ENCODE peak calls at places on chromosomes 3 and 15, in ten cellular contexts. D, B, R, P, U, E, S, K, X and I are unnamed samples.

GRCh38 chr3:127640031-127640355 is 11.0 kb downstream of the PODXL2 start:
- DNase-seq in R (no peak), B (no peak), U (no peak), K (no peak), S (no peak), X (no peak), D (no peak), E (no peak), P (no peak), I (no peak)

GRCh38 chr3:150202696-150203095 is 205.4 kb upstream of the TSC22D2 start:
- DNase-seq in K (no peak), U (no peak), B (no peak), E (no peak), R (no peak), D (no peak), P (no peak), X (no peak), S (no peak), I (no peak)

GRCh38 chr3:113954091-113954685 is 6.4 kb downstream of the ZDHHC23 start:
- DNase-seq in B (no peak), D (no peak), X (no peak), S (no peak), E (no peak), U (no peak), P (no peak), R (no peak), K (no peak), I (no peak)

GRCh38 chr3:112739252-112739945 is 98.5 kb upstream of the CCDC80 start:
- DNase-seq in S (no peak), K (peak), D (no peak), P (no peak), X (no peak), R (no peak), B (no peak), E (no peak), U (peak), I (no peak)

GRCh38 chr3:153311531-153311930 is 149.5 kb downstream of the RAP2B start:
- DNase-seq in B (no peak), K (peak), R (no peak), P (no peak), U (no peak), X (no peak), S (no peak), E (no peak), D (no peak), I (no peak)

GRCh38 chr3:87161486-87161885 is 65.6 kb upstream of the CHMP2B start:
- DNase-seq in U (no peak), X (no peak), D (no peak), B (no peak), K (no peak), R (no peak), P (no peak), E (no peak), S (no peak), I (no peak)

GRCh38 chr3:146543461-146544012 is 870 bp downstream of the PLSCR1 start:
- DNase-seq in K (peak), U (peak), E (no peak), D (no peak), P (no peak), R (no peak), B (peak), S (no peak), X (no peak), I (no peak)

GRCh38 chr15:91484141-91484540 is 369.4 kb upstream of the SLCO3A1 start:
- DNase-seq in D (no peak), R (no peak), S (no peak), E (no peak), U (no peak), P (no peak), X (no peak), B (no peak), K (no peak), I (no peak)

GRCh38 chr3:107765524-107765923 is 242.8 kb downstream of the BBX start:
- DNase-seq in U (no peak), P (no peak), X (no peak), D (no peak), E (no peak), S (no peak), K (no peak), B (no peak), R (no peak), I (no peak)

GRCh38 chr3:184237211-184237610 is 7.8 kb downstream of the VWA5B2 start:
- DNase-seq in U (no peak), P (no peak), B (no peak), R (no peak), E (no peak), X (no peak), D (no peak), K (no peak), S (no peak), I (no peak)

GRCh38 chr3:180913582-180914404 is 1.3 kb downstream of the FXR1 start:
- DNase-seq in S (no peak), E (no peak), R (no peak), U (peak), K (peak), X (no peak), B (no peak), P (no peak), D (no peak), I (no peak)
- H3K27ac ChIP-seq in S (peak), E (peak), R (peak), U (no peak), K (peak), X (peak), B (peak), P (peak), D (peak), I (peak)

DNA sequence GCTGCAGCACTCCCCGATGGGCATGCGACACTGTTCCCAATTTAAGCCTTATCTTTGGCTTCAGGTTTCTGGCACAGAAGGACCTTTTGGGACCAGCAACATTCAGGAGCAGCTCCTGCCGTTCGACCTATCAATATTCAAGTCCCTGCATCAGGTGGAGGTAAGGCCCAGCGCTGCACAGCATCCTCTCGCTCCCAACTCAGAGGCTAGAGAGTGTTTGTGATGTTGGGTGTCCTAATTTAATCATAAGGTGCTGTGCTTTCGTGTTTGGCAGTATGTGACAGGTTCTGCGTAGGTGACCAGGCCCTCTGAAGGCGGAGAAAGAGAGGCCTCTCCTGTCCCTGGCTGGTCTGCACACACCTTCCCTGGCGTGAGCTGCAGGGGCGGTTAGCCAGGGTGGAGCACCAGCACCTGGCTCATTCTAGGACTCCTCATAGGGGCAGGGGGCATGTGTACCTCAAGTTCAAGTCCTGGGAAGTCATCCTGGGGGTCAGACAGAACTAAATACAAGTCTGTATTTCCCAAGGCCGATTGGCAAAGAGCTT is 16.9 kb downstream of the NISCH start:
- DNase-seq in U (no peak), X (no peak), S (no peak), E (no peak), K (no peak), R (no peak), B (no peak), P (no peak), D (peak), I (no peak)
- TF ChIP-seq CTCF in U (no peak), X (no peak), S (no peak), E (no peak), K (no peak), R (peak), B (no peak), P (no peak), D (no peak), I (no peak)

GRCh38 chr3:71549948-71550347 is 33.6 kb downstream of the FOXP1 start:
- DNase-seq in D (no peak), S (no peak), U (peak), E (no peak), K (no peak), R (no peak), P (no peak), X (no peak), B (no peak), I (no peak)

GRCh38 chr3:71547254-71548198 is 36.0 kb downstream of the FOXP1 start:
- DNase-seq in E (no peak), S (no peak), D (no peak), K (no peak), U (no peak), P (no peak), B (peak), R (no peak), X (no peak), I (no peak)

GRCh38 chr3:71548995-71549394 is 34.5 kb downstream of the FOXP1 start:
- DNase-seq in B (no peak), D (no peak), K (no peak), E (no peak), X (no peak), R (no peak), P (no peak), U (no peak), S (no peak), I (no peak)

GRCh38 chr3:71554649-71555048 is 28.9 kb downstream of the FOXP1 start:
- DNase-seq in E (no peak), D (no peak), P (no peak), B (no peak), S (no peak), R (no peak), K (no peak), U (no peak), X (no peak), I (no peak)

DNA sequence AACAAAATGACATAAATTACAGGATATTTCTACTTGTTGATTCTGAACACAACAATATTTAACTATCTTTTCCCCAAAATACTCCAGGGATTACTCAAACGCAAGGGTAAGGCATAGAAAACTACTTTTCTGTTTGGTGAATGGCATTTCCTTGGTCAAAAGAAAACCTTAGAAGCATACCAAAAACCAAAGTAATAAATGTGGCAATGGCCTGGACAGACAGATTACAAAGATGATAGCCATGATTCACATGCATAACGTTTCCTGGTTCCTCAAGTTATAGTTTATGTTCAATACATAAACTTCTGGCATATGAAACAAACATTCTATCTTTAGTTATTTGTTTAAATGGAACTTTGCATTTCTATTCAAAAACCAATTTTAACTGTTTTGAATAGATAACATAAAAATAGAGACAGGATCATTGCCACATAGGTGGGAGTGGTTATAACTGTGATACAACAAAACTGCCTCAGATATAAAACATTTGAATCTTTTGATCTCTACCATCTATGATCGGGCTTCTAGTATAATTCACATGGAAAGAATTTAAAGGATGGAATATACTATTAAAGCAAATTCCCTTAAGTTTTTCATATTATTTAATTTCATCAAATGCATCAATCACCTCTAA is 32.1 kb downstream of the FOXP1 start:
- DNase-seq in S (no peak), E (no peak), B (no peak), U (peak), R (no peak), D (no peak), X (no peak), P (no peak), K (peak), I (no peak)
- H3K27ac ChIP-seq in S (no peak), E (no peak), B (no peak), U (no peak), R (no peak), D (no peak), X (no peak), P (no peak), K (peak), I (no peak)

GRCh38 chr3:196737655-196738054 is 2.0 kb upstream of the PAK2 start:
- DNase-seq in S (no peak), X (no peak), U (no peak), R (no peak), D (no peak), B (no peak), K (no peak), P (no peak), E (no peak), I (no peak)

GRCh38 chr3:196736670-196737374 is 2.8 kb upstream of the PAK2 start:
- DNase-seq in R (no peak), U (no peak), P (no peak), D (no peak), X (no peak), S (no peak), B (no peak), K (no peak), E (no peak), I (no peak)

GRCh38 chr3:196740476-196741400 is 1.1 kb downstream of the PAK2 start:
- DNase-seq in S (no peak), P (no peak), X (peak), B (no peak), R (peak), D (no peak), E (no peak), U (peak), K (peak), I (peak)

GRCh38 chr3:196741401-196741761 is 1.7 kb downstream of the PAK2 start:
- DNase-seq in R (no peak), K (peak), X (no peak), D (no peak), E (no peak), U (no peak), S (no peak), P (no peak), B (no peak), I (no peak)

GRCh38 chr3:196739671-196740475 is at the start of gene PAK2:
- DNase-seq in R (peak), S (peak), X (peak), U (peak), P (peak), D (peak), E (peak), B (peak), K (peak), I (peak)
- TF ChIP-seq CTCF in R (no peak), S (no peak), X (no peak), U (no peak), P (no peak), D (peak), E (peak), B (no peak), K (no peak), I (peak)

GRCh38 chr3:80994085-80994665 is 767.3 kb downstream of the GBE1 start:
- DNase-seq in D (no peak), K (no peak), R (no peak), B (no peak), E (no peak), X (no peak), S (no peak), P (no peak), U (no peak), I (no peak)

GRCh38 chr3:80993241-80993945 is 768.1 kb downstream of the GBE1 start:
- DNase-seq in X (no peak), U (no peak), S (no peak), D (no peak), E (no peak), K (no peak), B (no peak), P (no peak), R (no peak), I (no peak)

GRCh38 chr3:80998022-80998421 is 763.4 kb downstream of the GBE1 start:
- DNase-seq in E (no peak), U (no peak), R (no peak), P (no peak), D (no peak), X (no peak), B (no peak), K (no peak), S (no peak), I (no peak)

GRCh38 chr3:80997622-80998021 is 763.8 kb downstream of the GBE1 start:
- DNase-seq in U (no peak), R (no peak), P (no peak), B (no peak), D (no peak), S (no peak), E (no peak), K (no peak), X (no peak), I (no peak)

GRCh38 chr3:80994767-80995166 is 766.7 kb downstream of the GBE1 start:
- DNase-seq in P (no peak), X (no peak), R (no peak), S (no peak), B (no peak), U (no peak), E (no peak), K (no peak), D (no peak), I (no peak)
- H3K27ac ChIP-seq in P (no peak), X (no peak), R (no peak), S (no peak), B (no peak), U (no peak), E (no peak), K (no peak), D (no peak), I (no peak)

DNA sequence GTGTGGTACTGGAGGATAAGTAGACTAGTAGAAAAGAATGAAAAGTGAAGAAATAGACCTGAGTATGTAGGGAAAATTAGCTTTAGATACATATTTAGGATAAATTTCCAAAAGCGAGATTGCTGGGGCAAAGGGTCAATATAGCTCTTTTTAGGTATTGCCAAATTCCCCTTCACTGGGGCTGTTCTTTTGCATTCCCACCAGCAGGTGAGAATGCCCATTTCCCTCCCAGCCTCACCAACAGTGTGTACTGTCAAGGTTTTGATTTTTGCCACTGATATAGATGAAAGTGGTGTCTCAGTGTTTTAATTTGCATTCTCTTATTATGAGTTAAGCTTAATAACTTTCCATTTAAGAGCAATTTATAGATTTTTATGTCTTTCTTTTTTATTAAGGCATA is 35.7 kb upstream of the BHLHE40 start:
- DNase-seq in P (no peak), D (no peak), K (no peak), B (peak), E (no peak), X (no peak), S (no peak), U (no peak), R (no peak), I (no peak)
- TF ChIP-seq CTCF in P (peak), D (peak), K (peak), B (peak), E (no peak), X (no peak), S (no peak), U (peak), R (peak), I (peak)

DNA sequence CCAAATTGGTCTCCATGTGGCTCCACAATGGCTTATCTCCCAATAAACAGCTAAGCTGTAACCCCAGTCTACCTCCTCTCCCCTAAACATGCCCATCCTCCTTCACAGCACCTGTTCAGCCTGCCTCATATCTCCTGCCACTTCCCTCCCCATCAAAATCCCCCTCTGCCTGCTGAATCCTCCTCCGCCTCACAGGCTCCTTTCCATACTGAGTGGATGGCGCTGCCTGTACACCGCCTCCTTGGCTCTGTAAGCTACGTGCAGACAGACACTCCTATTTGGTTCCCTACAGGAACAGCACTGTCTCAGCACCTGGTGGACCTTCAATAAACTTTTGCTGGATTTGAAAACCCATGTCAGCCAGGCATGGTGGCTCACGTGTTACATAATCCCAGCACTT is 53.7 kb downstream of the ADCY5 start:
- DNase-seq in U (no peak), K (no peak), B (no peak), R (no peak), P (no peak), E (no peak), X (no peak), S (no peak), D (no peak), I (no peak)
- H3K27ac ChIP-seq in U (no peak), K (no peak), B (no peak), R (no peak), P (no peak), E (no peak), X (no peak), S (no peak), D (peak), I (peak)

DNA sequence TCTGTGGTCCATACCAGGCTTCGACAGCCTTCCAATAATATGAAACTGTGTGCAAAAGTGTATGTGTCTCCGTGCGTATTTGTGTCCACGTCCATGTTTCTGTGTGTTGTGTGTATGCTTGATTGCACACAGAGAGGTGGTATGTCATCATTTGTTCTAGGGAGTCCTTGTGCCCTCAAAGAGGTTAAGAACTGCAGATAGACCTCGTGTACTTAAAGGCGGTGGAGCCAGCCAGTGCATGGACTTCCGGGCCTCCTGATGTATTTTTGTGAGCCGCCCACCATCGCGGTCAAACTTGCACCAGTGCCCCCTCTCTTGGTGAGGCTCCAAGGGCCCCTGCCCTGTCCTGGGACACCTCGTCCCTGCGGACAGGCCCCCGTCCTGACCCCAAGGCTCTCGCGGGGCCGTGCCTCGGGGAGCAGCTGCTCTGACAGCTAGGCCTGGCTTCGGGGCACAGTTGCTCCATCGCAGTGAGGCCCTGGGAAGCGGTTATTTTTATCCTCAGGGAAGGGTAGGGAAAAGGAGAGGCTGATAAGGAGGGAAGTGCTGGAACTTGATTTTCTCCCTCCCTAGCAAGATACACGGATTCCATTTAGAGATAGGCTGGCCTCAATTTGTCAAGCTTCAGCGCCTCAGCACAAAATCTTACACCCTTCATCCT is 1.2 kb upstream of the RYK start:
- DNase-seq in X (no peak), P (no peak), S (peak), K (no peak), D (peak), R (no peak), U (no peak), B (no peak), E (no peak), I (peak)
- TF ChIP-seq CTCF in X (no peak), P (no peak), S (no peak), K (no peak), D (no peak), R (no peak), U (no peak), B (no peak), E (no peak), I (no peak)

GRCh38 chr3:174858353-174858752 is 781 bp upstream of the NAALADL2 start:
- DNase-seq in P (no peak), U (no peak), K (no peak), D (no peak), E (no peak), B (no peak), S (no peak), R (no peak), X (no peak), I (no peak)

GRCh38 chr3:174857301-174857700 is 1.8 kb upstream of the NAALADL2 start:
- DNase-seq in R (no peak), K (no peak), S (no peak), P (no peak), B (no peak), U (no peak), D (no peak), E (no peak), X (no peak), I (no peak)

GRCh38 chr3:174859109-174859735 is at the start of gene NAALADL2:
- DNase-seq in K (no peak), X (no peak), U (no peak), E (no peak), P (no peak), S (no peak), R (no peak), D (no peak), B (no peak), I (no peak)

GRCh38 chr3:174862101-174862500 is 3.0 kb downstream of the NAALADL2 start:
- DNase-seq in B (no peak), E (no peak), S (no peak), K (no peak), X (no peak), R (peak), D (no peak), P (no peak), U (no peak), I (no peak)

GRCh38 chr3:174859756-174860155 is 622 bp downstream of the NAALADL2 start:
- DNase-seq in U (no peak), D (no peak), X (no peak), R (no peak), B (no peak), E (no peak), P (no peak), K (no peak), S (no peak), I (no peak)
- H3K27ac ChIP-seq in U (no peak), D (no peak), X (no peak), R (no peak), B (no peak), E (peak), P (no peak), K (no peak), S (no peak), I (no peak)

GRCh38 chr3:50173685-50174516 is 17.5 kb upstream of the GNAT1 start:
- DNase-seq in S (no peak), P (no peak), X (no peak), U (no peak), B (no peak), R (no peak), E (no peak), D (no peak), K (no peak), I (no peak)
- TF ChIP-seq CTCF in S (no peak), P (no peak), X (no peak), U (no peak), B (no peak), R (no peak), E (no peak), D (no peak), K (no peak), I (no peak)